ENCODE peak calls at places on chromosomes 5 and 9, in eight cellular contexts. T is NCI-H345; L is LHCN-M2; E is NCI-H774; K is GM10248; Z is CD8-positive, alpha-beta memory T cell; S is AG08395; M is substantia nigra. N is an unnamed sample.
A peak's percentile ranks its signal among the peaks of the same experiment; 100 is the strongest.

GRCh38 chr5:156420665-156421064 is 93.7 kb downstream of the SGCD start:
- DNase-seq in T (no peak), E (no peak), K (no peak), Z (no peak), M (no peak), L (peak; percentile 11), S (peak; percentile 14), N (no peak)

GRCh38 chr9:128916204-128916603 is 4.6 kb upstream of the PHYHD1 start:
- DNase-seq in T (no peak), K (no peak), M (peak; percentile 18), L (no peak), S (peak; percentile 41), E (no peak), Z (no peak), N (no peak)

GRCh38 chr5:181204561-181205401 is at the start of gene TRIM7:
- DNase-seq in L (no peak), Z (no peak), M (no peak), E (no peak), S (peak; percentile 37), K (no peak), T (no peak), N (peak; percentile 65)

GRCh38 chr5:126967808-126968466 is 62.4 kb downstream of the MARCHF3 start:
- DNase-seq in T (no peak), Z (no peak), E (no peak), S (no peak), M (no peak), K (no peak), L (no peak), N (no peak)

GRCh38 chr5:2165991-2166978 is 283.6 kb upstream of the IRX4 start:
- DNase-seq in T (no peak), K (no peak), M (no peak), E (no peak), L (no peak), S (no peak), Z (no peak), N (no peak)

GRCh38 chr9:116417464-116417863 is 263.9 kb downstream of the PAPPA start:
- DNase-seq in M (no peak), E (no peak), L (no peak), Z (no peak), T (no peak), K (no peak), S (peak; percentile 9), N (no peak)

GRCh38 chr5:121793791-121794190 is 57.9 kb upstream of the FTMT start:
- DNase-seq in M (no peak), L (no peak), K (no peak), S (no peak), E (no peak), T (no peak), Z (no peak), N (no peak)

GRCh38 chr5:137822158-137822764 is 45.4 kb upstream of the MYOT start:
- DNase-seq in Z (no peak), M (peak; percentile 62), L (peak; percentile 43), S (peak; percentile 27), K (peak; percentile 54), E (no peak), T (peak; percentile 20), N (peak; percentile 66)

GRCh38 chr9:34176089-34176488 is 2.8 kb upstream of the UBAP1 start:
- DNase-seq in M (no peak), Z (no peak), S (no peak), T (no peak), E (no peak), L (no peak), K (no peak), N (no peak)

GRCh38 chr5:146521403-146522106 is 5.6 kb upstream of the GPR151 start:
- DNase-seq in E (peak; percentile 78), Z (no peak), S (no peak), K (no peak), T (peak; percentile 14), M (no peak), L (no peak), N (no peak)

GRCh38 chr9:104993291-104993963 is 65.5 kb upstream of the ABCA1 start:
- DNase-seq in E (no peak), K (no peak), M (peak; percentile 50), S (peak; percentile 70), T (peak; percentile 68), Z (peak; percentile 46), L (peak; percentile 71), N (no peak)

GRCh38 chr9:9670454-9670853 is 942.3 kb downstream of the PTPRD start:
- DNase-seq in T (no peak), M (no peak), Z (no peak), S (no peak), L (no peak), K (no peak), E (no peak), N (no peak)

GRCh38 chr9:8733096-8733954 is 933.7 kb upstream of the DMAC1 start:
- DNase-seq in E (peak; percentile 18), T (peak; percentile 84), L (no peak), S (no peak), M (peak; percentile 46), Z (no peak), K (no peak), N (no peak)

GRCh38 chr5:96876292-96876850 is at the start of gene ERAP2:
- DNase-seq in E (peak; percentile 32), L (peak; percentile 63), S (peak; percentile 44), T (peak; percentile 39), Z (peak; percentile 67), K (peak; percentile 32), M (no peak), N (peak; percentile 10)

GRCh38 chr5:41834506-41834905 is 35.7 kb downstream of the OXCT1 start:
- DNase-seq in M (no peak), S (no peak), T (no peak), L (peak; percentile 34), Z (no peak), K (no peak), E (no peak), N (no peak)

GRCh38 chr9:124774131-124774978 is 2.6 kb upstream of the OLFML2A start:
- DNase-seq in L (peak; percentile 68), S (peak; percentile 78), Z (peak; percentile 71), E (peak; percentile 74), M (peak; percentile 83), K (peak; percentile 87), T (peak; percentile 75), N (peak; percentile 88)

GRCh38 chr5:89289604-89290003 is 406.6 kb upstream of the MEF2C start:
- DNase-seq in S (peak; percentile 30), K (no peak), T (no peak), E (no peak), M (no peak), L (peak; percentile 52), Z (no peak), N (no peak)

GRCh38 chr9:20512636-20513035 is 109.7 kb downstream of the MLLT3 start:
- DNase-seq in S (no peak), K (no peak), M (no peak), E (no peak), Z (no peak), L (peak; percentile 37), T (no peak), N (no peak)

GRCh38 chr5:72018158-72018803 is 89.0 kb upstream of the MAP1B start:
- DNase-seq in M (peak; percentile 5), L (peak; percentile 26), T (peak; percentile 20), Z (peak; percentile 35), E (no peak), S (peak; percentile 26), K (peak; percentile 68), N (peak; percentile 64)

GRCh38 chr9:109629615-109630014 is 131.5 kb upstream of the PTPN3 start:
- DNase-seq in K (no peak), S (no peak), Z (no peak), M (no peak), E (no peak), T (no peak), L (no peak), N (no peak)

GRCh38 chr5:143481697-143482531 is 78.4 kb upstream of the NR3C1 start:
- DNase-seq in M (no peak), S (no peak), Z (no peak), T (no peak), L (no peak), K (no peak), E (no peak), N (no peak)

GRCh38 chr5:1231354-1231905 is 6.2 kb downstream of the SLC6A18 start:
- DNase-seq in S (no peak), Z (no peak), M (no peak), T (no peak), K (no peak), L (no peak), E (no peak), N (no peak)

GRCh38 chr9:124635285-124635684 is 128.1 kb upstream of the NR5A1 start:
- DNase-seq in E (no peak), K (no peak), T (no peak), L (no peak), Z (no peak), S (no peak), M (no peak), N (no peak)

GRCh38 chr5:85170183-85170582 is 785.5 kb upstream of the EDIL3 start:
- DNase-seq in L (no peak), M (no peak), Z (no peak), T (no peak), E (no peak), K (no peak), S (no peak), N (no peak)

GRCh38 chr5:112657804-112658203 is 79.9 kb upstream of the APC start:
- DNase-seq in M (no peak), L (no peak), K (no peak), Z (no peak), S (no peak), T (no peak), E (no peak), N (no peak)

GRCh38 chr9:112174223-112174964 is 703 bp downstream of the SUSD1 start:
- DNase-seq in Z (peak; percentile 57), L (peak; percentile 54), S (peak; percentile 75), M (peak; percentile 11), K (peak; percentile 86), T (peak; percentile 48), E (peak; percentile 43), N (peak; percentile 90)

GRCh38 chr5:144024601-144025000 is 145.9 kb downstream of the YIPF5 start:
- DNase-seq in E (no peak), S (peak; percentile 42), Z (no peak), K (no peak), T (no peak), M (no peak), L (no peak), N (no peak)

GRCh38 chr9:83007521-83008300 is 55.2 kb downstream of the RASEF start:
- DNase-seq in T (no peak), E (no peak), L (no peak), K (no peak), S (no peak), Z (no peak), M (no peak), N (no peak)

GRCh38 chr5:168152660-168153059 is 138.8 kb upstream of the WWC1 start:
- DNase-seq in E (no peak), S (no peak), T (no peak), Z (no peak), L (no peak), M (no peak), K (no peak), N (no peak)

GRCh38 chr9:116232425-116233159 is 79.0 kb downstream of the PAPPA start:
- DNase-seq in K (no peak), E (no peak), S (peak; percentile 24), L (peak; percentile 32), M (no peak), Z (no peak), T (peak; percentile 2), N (no peak)

GRCh38 chr5:143921525-143922311 is 109.8 kb downstream of the HMHB1 start:
- DNase-seq in L (peak; percentile 97), S (peak; percentile 81), K (no peak), E (no peak), M (no peak), Z (no peak), T (no peak), N (no peak)

GRCh38 chr9:104536756-104537155 is at the start of gene OR13C3:
- DNase-seq in Z (no peak), S (no peak), L (no peak), M (no peak), T (no peak), K (no peak), E (no peak), N (no peak)

N was measured in GM13976.